ENCODE peak calls at places on chromosomes 5 and 9, in four cellular contexts. F is prostate gland, Y is MCF 10A, N is GM06990. S is an unnamed sample.

GRCh38 chr9:129038109-129038852 is 1.9 kb downstream of the MIGA2 start:
- DNase-seq in Y (no peak), F (no peak), N (no peak), S (no peak)

GRCh38 chr5:139388198-139388821 is 1.4 kb downstream of the MZB1 start:
- DNase-seq in N (peak), F (peak), Y (no peak), S (no peak)

GRCh38 chr9:6413365-6414263 is 615 bp downstream of the UHRF2 start:
- DNase-seq in F (peak), N (peak), Y (peak), S (no peak)

GRCh38 chr9:5459289-5459829 is 9.0 kb downstream of the CD274 start:
- DNase-seq in F (no peak), N (no peak), Y (peak), S (no peak)

GRCh38 chr5:81788271-81788670 is 37.4 kb upstream of the SSBP2 start:
- DNase-seq in Y (peak), F (no peak), N (no peak), S (no peak)

GRCh38 chr5:153350192-153350883 is 140.1 kb upstream of the GRIA1 start:
- DNase-seq in Y (no peak), N (no peak), F (no peak), S (no peak)

GRCh38 chr5:60649288-60649917 is 50.6 kb downstream of the DEPDC1B start:
- DNase-seq in F (no peak), Y (peak), N (peak), S (peak)

GRCh38 chr9:97854696-97855485 is 1.9 kb downstream of the FOXE1 start:
- DNase-seq in F (no peak), N (no peak), Y (no peak), S (no peak)

GRCh38 chr5:171543486-171543885 is 124.0 kb downstream of the FGF18 start:
- DNase-seq in F (no peak), N (no peak), Y (no peak), S (no peak)

GRCh38 chr9:97751510-97751909 is 54.4 kb upstream of the XPA start:
- DNase-seq in N (no peak), F (no peak), Y (no peak), S (no peak)

GRCh38 chr5:149310947-149311675 is 34.2 kb upstream of the GRPEL2 start:
- DNase-seq in Y (peak), N (no peak), F (no peak), S (no peak)

GRCh38 chr9:37676411-37676830 is 25.7 kb downstream of the FRMPD1 start:
- DNase-seq in N (no peak), F (no peak), Y (no peak), S (no peak)

GRCh38 chr9:109172935-109173334 is 5.9 kb upstream of the FRRS1L start:
- DNase-seq in F (no peak), N (no peak), Y (no peak), S (no peak)

GRCh38 chr5:180823938-180824629 is 21.5 kb upstream of the MGAT1 start:
- DNase-seq in F (no peak), N (no peak), Y (no peak), S (no peak)

GRCh38 chr5:173764321-173765029 is 123.7 kb upstream of the CPEB4 start:
- DNase-seq in F (peak), Y (peak), N (no peak), S (no peak)

GRCh38 chr5:12883395-12883794 is 979.1 kb upstream of the CTNND2 start:
- DNase-seq in N (no peak), Y (no peak), F (no peak), S (no peak)

GRCh38 chr5:74993743-74994142 is 58.6 kb downstream of the GCNT4 start:
- DNase-seq in F (no peak), N (no peak), Y (no peak), S (no peak)

GRCh38 chr5:71748360-71748759 is 29.3 kb downstream of the CARTPT start:
- DNase-seq in Y (peak), F (peak), N (no peak), S (no peak)

GRCh38 chr5:23367863-23368262 is 139.5 kb upstream of the PRDM9 start:
- DNase-seq in Y (no peak), N (no peak), F (no peak), S (no peak)

GRCh38 chr9:125436613-125437443 is 175.2 kb downstream of the GAPVD1 start:
- DNase-seq in N (no peak), Y (no peak), F (no peak), S (no peak)

GRCh38 chr9:134459164-134459563 is 132.9 kb downstream of the RXRA start:
- DNase-seq in F (no peak), N (no peak), Y (no peak), S (no peak)

GRCh38 chr5:76426391-76426802 is 23.3 kb downstream of the IQGAP2 start:
- DNase-seq in N (no peak), F (no peak), Y (no peak), S (no peak)

GRCh38 chr5:14296533-14297331 is 153.6 kb downstream of the TRIO start:
- DNase-seq in F (no peak), Y (no peak), N (no peak), S (no peak)

GRCh38 chr9:27362447-27363210 is 65.7 kb upstream of the EQTN start:
- DNase-seq in N (no peak), F (no peak), Y (peak), S (no peak)

GRCh38 chr5:43006411-43007202 is 33.5 kb downstream of the ANXA2R start:
- DNase-seq in F (no peak), Y (peak), N (no peak), S (no peak)

GRCh38 chr5:107669543-107670027 is 1.2 kb downstream of the EFNA5 start:
- DNase-seq in N (peak), Y (peak), F (peak), S (peak)

GRCh38 chr5:169756071-169756765 is 119.1 kb downstream of the DOCK2 start:
- DNase-seq in N (no peak), F (no peak), Y (no peak), S (no peak)

GRCh38 chr5:156475831-156476551 is 149.0 kb downstream of the SGCD start:
- DNase-seq in F (no peak), N (no peak), Y (peak), S (no peak)

GRCh38 chr9:78439866-78440830 is 143.2 kb downstream of the PSAT1 start:
- DNase-seq in Y (no peak), N (no peak), F (no peak), S (no peak)
- TF ChIP-seq CTCF in Y (no peak), N (no peak), F (no peak), S (no peak)

GRCh38 chr5:133831506-133832224 is 136.8 kb downstream of the C5orf15 start:
- DNase-seq in Y (no peak), F (no peak), N (no peak), S (no peak)

GRCh38 chr5:133830281-133830680 is 138.1 kb downstream of the C5orf15 start:
- DNase-seq in Y (no peak), N (no peak), F (no peak), S (no peak)

GRCh38 chr5:133830911-133831310 is 137.5 kb downstream of the C5orf15 start:
- DNase-seq in F (no peak), Y (no peak), N (no peak), S (no peak)

GRCh38 chr5:133828727-133829126 is 139.7 kb downstream of the C5orf15 start:
- DNase-seq in Y (no peak), F (no peak), N (no peak), S (no peak)

DNA sequence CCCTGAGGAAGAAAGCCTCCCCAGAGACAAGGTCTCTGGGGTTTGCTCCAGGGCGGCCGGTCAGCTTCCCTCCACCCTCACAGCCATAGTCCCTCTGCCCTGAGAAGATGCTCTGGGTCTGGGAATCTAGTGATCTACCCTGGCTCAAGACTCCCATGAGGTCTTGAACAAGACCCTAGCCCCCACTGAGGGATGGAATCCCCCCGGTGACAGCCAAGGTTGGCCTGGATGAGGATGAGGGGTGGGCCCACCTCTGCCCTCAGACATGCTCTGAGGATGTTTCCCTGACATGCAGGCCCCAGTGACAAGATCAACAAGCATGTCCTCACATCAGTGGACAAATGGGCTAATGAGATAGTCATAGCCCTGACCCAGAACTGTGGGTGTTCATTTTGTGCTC is 138.6 kb downstream of the C5orf15 start:
- DNase-seq in F (no peak), N (no peak), Y (no peak), S (no peak)
- TF ChIP-seq CTCF in F (no peak), N (no peak), Y (no peak), S (no peak)

GRCh38 chr5:160685219-160685618 is 166.8 kb downstream of the ATP10B start:
- DNase-seq in F (no peak), N (no peak), Y (no peak), S (no peak)

DNA sequence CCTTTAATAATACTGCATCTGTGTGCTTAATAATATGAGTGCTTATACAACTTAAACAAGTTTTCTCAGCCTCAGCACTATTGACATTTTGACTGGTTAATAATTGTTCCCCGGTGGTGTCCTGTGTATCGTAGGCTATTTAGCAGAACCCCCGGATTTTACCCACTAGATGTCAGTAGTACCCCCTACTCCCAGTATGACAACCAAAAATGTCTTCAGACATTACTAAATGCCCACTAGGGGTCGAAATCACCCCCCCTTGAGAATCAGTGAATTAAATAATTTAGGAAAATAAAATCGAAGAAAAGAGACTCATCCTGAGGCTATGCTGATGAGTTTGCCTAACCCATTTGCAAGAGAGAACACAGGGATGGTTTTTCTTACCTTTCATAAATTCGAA is 166.3 kb downstream of the ATP10B start:
- DNase-seq in Y (peak), N (no peak), F (no peak), S (peak)
- TF ChIP-seq CTCF in Y (peak), N (peak), F (no peak), S (no peak)

GRCh38 chr5:79512692-79513518 is 1.0 kb downstream of the HOMER1 start:
- DNase-seq in N (no peak), Y (peak), F (no peak), S (no peak)
- TF ChIP-seq CTCF in N (no peak), Y (no peak), F (no peak), S (no peak)

DNA sequence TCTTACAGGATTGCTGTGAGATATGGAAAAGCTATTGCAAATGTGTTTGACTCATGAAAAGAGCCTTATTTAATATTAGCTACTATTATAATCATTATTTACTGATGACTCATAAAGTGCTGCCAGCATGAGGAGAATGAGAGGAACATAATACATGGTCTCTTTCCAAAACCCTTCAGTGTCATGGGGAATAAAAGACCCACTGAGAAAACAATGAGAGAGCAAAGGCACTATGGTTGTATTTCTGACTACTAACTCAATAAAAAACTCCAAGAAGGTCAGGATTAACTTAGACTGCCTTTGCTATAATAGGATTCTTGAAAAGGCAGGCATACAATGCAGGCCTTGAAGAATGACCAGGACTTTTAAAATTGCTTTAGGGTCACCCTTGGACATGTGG is 633.5 kb downstream of the DTWD2 start:
- DNase-seq in Y (no peak), F (no peak), N (no peak), S (no peak)
- TF ChIP-seq CTCF in Y (no peak), F (no peak), N (no peak), S (no peak)

S was measured in GM10248.